ENCODE peak calls at places on chromosomes 7 and 10, in six cellular contexts. V is OCI-LY7, Y is suprapubic skin, P is tibial artery, N is chondrocyte, Q is endothelial cell. Z is an unnamed sample.

GRCh38 chr7:24981544-24981951 is 1.6 kb upstream of the OSBPL3 start:
- DNase-seq in V (peak), Y (peak), P (peak), N (no peak), Q (peak), Z (no peak)

GRCh38 chr10:31697271-31698168 is 231.1 kb downstream of the ARHGAP12 start:
- DNase-seq in V (no peak), Y (peak), P (peak), N (no peak), Q (peak), Z (no peak)

GRCh38 chr10:11345224-11346054 is 266.0 kb downstream of the USP6NL start:
- DNase-seq in V (peak), Y (no peak), P (no peak), N (no peak), Q (peak), Z (no peak)

GRCh38 chr7:50145801-50146338 is 52.8 kb upstream of the ZPBP start:
- DNase-seq in V (peak), Y (no peak), P (no peak), N (no peak), Q (no peak), Z (no peak)

GRCh38 chr10:77505431-77506334 is 131.9 kb downstream of the KCNMA1 start:
- DNase-seq in V (no peak), Y (no peak), P (no peak), N (no peak), Q (no peak), Z (no peak)

GRCh38 chr10:78794736-78795455 is 273.9 kb upstream of the ZMIZ1 start:
- DNase-seq in V (no peak), Y (peak), P (no peak), N (no peak), Q (no peak), Z (no peak)

GRCh38 chr7:6440381-6440780 is 7.4 kb downstream of the DAGLB start:
- DNase-seq in V (no peak), Y (no peak), P (no peak), N (no peak), Q (no peak), Z (no peak)

GRCh38 chr7:130432886-130433285 is 7.9 kb downstream of the CEP41 start:
- DNase-seq in V (no peak), Y (no peak), P (no peak), N (no peak), Q (no peak), Z (no peak)

GRCh38 chr10:127973810-127974311 is 67.0 kb downstream of the PTPRE start:
- DNase-seq in V (no peak), Y (no peak), P (no peak), N (no peak), Q (no peak), Z (no peak)

GRCh38 chr10:62426086-62426485 is 51.9 kb downstream of the ZNF365 start:
- DNase-seq in V (no peak), Y (no peak), P (no peak), N (no peak), Q (no peak), Z (no peak)

GRCh38 chr7:41928781-41929180 is 225.9 kb upstream of the INHBA start:
- DNase-seq in V (no peak), Y (no peak), P (no peak), N (no peak), Q (no peak), Z (no peak)

GRCh38 chr10:93465806-93466675 is 16.1 kb downstream of the MYOF start:
- DNase-seq in V (no peak), Y (peak), P (peak), N (peak), Q (no peak), Z (no peak)

GRCh38 chr7:93715234-93715633 is 140.7 kb upstream of the CALCR start:
- DNase-seq in V (peak), Y (peak), P (peak), N (no peak), Q (peak), Z (peak)

GRCh38 chr7:86963599-86964230 is 95.7 kb downstream of the ELAPOR2 start:
- DNase-seq in V (no peak), Y (no peak), P (no peak), N (no peak), Q (no peak), Z (no peak)

GRCh38 chr10:89129850-89130396 is 77.2 kb downstream of the CH25H start:
- DNase-seq in V (no peak), Y (no peak), P (peak), N (no peak), Q (no peak), Z (no peak)

GRCh38 chr7:141550694-141551079 is 523 bp upstream of the AGK start:
- DNase-seq in V (no peak), Y (no peak), P (no peak), N (no peak), Q (peak), Z (no peak)

DNA sequence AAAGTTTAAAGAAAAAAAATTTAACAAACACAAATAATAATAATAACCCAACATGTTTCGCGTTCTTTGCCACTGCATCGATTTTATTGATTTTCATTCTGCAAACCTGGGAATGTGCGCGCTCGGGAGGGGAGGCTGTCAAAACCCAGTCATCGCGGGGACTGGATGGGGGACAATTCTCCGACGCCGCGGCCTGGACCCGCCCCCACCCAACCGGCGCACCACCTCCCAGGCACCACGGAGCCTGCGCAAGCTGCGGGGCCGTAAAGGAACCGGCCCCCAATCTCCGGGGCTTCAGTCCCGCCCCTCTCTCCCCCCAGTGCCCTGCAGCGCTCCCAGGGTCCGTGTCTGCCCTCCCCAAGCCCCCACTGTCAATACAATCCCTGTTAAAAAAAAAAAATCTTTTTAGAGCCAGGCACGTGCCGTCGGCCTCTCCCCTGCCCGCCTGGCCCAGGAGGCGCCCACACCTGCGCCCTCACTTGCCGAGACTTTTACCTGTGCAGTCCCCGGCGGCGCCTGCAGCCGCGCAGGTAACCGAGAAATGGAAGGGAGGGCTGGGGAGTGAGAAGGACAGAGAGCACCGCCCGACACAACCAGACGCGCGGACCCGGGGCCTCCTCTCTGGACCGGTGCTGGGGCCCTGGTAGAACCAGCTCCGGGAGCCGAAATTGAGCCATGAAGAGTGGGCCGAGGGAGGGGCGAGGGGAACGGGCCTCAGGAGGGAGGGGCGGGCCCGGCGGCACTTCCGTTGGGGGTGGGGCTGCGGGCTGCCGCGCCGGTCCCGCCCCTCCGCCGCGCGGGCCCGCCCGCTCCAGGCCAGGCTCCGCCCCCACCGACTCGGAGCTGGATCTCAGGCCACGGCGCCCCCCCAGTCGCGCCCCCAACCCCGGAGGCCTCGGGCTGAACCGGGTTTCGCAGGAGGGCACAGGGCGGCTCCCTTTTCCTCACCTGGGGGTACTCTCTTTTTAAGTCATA is 7.6 kb upstream of the ZNF503 start:
- DNase-seq in V (peak), Y (peak), P (peak), N (no peak), Q (peak), Z (peak)
- TF ChIP-seq CTCF in V (no peak), Y (peak), P (no peak), N (no peak), Q (no peak), Z (no peak)

GRCh38 chr7:156475179-156475578 is 165.4 kb upstream of the RNF32 start:
- DNase-seq in V (no peak), Y (no peak), P (no peak), N (no peak), Q (no peak), Z (peak)

GRCh38 chr7:156478486-156478885 is 162.1 kb upstream of the RNF32 start:
- DNase-seq in V (no peak), Y (no peak), P (no peak), N (no peak), Q (no peak), Z (peak)

GRCh38 chr7:156475666-156476065 is 164.9 kb upstream of the RNF32 start:
- DNase-seq in V (no peak), Y (no peak), P (no peak), N (no peak), Q (no peak), Z (peak)

GRCh38 chr7:156479596-156479995 is 161.0 kb upstream of the RNF32 start:
- DNase-seq in V (no peak), Y (no peak), P (no peak), N (no peak), Q (no peak), Z (no peak)

GRCh38 chr7:156480671-156481070 is 159.9 kb upstream of the RNF32 start:
- DNase-seq in V (no peak), Y (no peak), P (no peak), N (no peak), Q (no peak), Z (peak)
- TF ChIP-seq CTCF in V (no peak), Y (no peak), P (no peak), N (no peak), Q (no peak), Z (no peak)

GRCh38 chr10:60465801-60466200 is 76.1 kb upstream of the ANK3 start:
- DNase-seq in V (no peak), Y (no peak), P (no peak), N (no peak), Q (no peak), Z (no peak)

GRCh38 chr10:60463726-60464125 is 74.1 kb upstream of the ANK3 start:
- DNase-seq in V (no peak), Y (no peak), P (no peak), N (no peak), Q (no peak), Z (no peak)

GRCh38 chr10:60467202-60467546 is 77.5 kb upstream of the ANK3 start:
- DNase-seq in V (no peak), Y (no peak), P (no peak), N (no peak), Q (no peak), Z (no peak)

GRCh38 chr10:60464659-60465058 is 75.0 kb upstream of the ANK3 start:
- DNase-seq in V (no peak), Y (no peak), P (no peak), N (no peak), Q (no peak), Z (no peak)

DNA sequence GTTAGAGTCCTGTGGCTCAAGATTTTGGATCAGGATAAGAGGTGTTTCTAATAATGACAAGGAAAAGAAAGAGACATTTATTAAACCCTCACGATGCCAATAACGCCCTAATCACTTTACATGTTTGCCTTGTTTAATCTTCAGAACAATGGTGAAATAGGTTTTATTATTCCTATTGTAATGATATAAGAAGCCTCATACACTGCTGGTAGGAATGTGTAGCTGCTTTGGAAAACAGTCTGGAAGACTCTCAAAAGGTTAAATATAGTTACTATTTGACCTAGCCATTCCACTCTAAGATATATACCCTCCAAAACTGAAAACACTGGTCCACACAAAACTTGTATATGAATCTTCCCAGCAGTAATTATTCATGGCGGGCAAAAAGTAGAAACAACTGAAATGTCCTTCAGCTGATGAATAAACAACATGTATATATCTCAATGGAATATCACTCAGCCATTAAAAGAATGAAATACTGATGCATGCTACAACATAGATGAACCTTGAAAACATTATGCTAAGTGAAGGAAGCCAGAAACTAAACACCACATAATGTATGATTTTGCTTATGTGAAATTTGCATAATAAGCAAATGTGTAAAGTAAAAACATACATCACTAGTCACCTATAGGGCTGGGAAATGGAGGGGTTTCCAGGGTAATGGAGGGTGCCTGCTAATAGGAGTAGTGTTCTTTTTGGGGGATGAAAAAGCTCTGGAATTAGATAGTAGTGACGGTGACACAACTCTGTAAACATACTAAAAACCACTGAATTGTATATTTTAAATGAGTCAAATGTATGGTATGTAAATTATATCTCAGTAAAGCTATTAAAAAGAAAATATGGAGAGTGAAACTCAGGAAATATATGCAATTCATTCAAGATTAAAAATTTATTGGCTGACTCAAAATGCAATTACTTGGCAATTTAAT is 76.9 kb upstream of the ANK3 start:
- DNase-seq in V (no peak), Y (no peak), P (no peak), N (no peak), Q (no peak), Z (no peak)
- TF ChIP-seq CTCF in V (no peak), Y (no peak), P (no peak), N (peak), Q (no peak), Z (peak)

GRCh38 chr7:151755131-151755787 is 121.7 kb downstream of the PRKAG2 start:
- DNase-seq in V (no peak), Y (peak), P (no peak), N (peak), Q (no peak), Z (no peak)
- TF ChIP-seq CTCF in V (no peak), Y (no peak), P (peak), N (no peak), Q (no peak), Z (no peak)

GRCh38 chr7:101405474-101406067 is 42.9 kb downstream of the COL26A1 start:
- DNase-seq in V (no peak), Y (no peak), P (no peak), N (no peak), Q (no peak), Z (no peak)

GRCh38 chr7:101410743-101411476 is 48.2 kb downstream of the COL26A1 start:
- DNase-seq in V (peak), Y (no peak), P (no peak), N (no peak), Q (peak), Z (no peak)

GRCh38 chr7:101412976-101413375 is 50.3 kb downstream of the COL26A1 start:
- DNase-seq in V (no peak), Y (no peak), P (no peak), N (no peak), Q (no peak), Z (no peak)

GRCh38 chr7:101411477-101411954 is 48.8 kb downstream of the COL26A1 start:
- DNase-seq in V (no peak), Y (no peak), P (no peak), N (no peak), Q (no peak), Z (no peak)
- TF ChIP-seq CTCF in V (peak), Y (no peak), P (no peak), N (peak), Q (peak), Z (no peak)

DNA sequence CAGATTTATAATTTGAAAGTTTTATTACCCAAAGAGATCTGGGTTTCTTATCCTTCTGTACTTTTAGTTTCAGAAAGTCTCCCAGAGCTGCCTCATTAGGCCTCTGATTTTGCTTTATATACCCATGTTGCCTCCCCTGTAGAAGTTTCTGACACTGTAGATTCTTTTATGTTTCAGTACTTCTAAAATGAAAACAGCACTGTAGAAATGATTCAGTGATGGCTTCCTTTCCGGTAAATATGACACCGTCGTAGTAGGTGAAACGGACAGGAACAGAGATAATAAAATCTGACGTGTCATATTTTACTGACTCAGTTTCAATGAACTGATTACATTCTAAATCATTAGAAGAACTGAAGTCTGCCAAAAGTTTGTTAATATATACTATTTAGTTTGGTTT is 272.7 kb downstream of the TWIST1 start:
- DNase-seq in V (no peak), Y (no peak), P (no peak), N (no peak), Q (no peak), Z (no peak)
- TF ChIP-seq CTCF in V (no peak), Y (no peak), P (no peak), N (no peak), Q (no peak), Z (no peak)

DNA sequence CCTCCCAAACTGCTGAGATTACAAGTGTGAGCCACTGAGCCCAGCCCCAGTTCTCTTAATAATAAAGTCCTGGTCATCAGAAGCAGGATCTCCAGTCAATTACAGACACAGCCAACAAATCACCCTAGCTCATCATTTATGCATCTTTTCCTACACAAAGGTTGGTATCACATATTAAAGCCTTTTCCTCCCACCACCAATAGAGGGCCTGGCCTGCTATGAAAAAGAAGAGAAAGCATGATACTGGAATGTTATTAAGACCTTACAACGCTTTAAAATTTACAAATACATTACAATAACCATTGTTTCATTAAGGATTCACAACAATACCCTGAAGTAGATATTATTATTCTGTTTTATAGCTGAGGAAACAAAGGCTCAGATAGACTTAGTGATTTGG is 25.9 kb downstream of the VAX1 start:
- DNase-seq in V (no peak), Y (no peak), P (no peak), N (no peak), Q (no peak), Z (no peak)
- TF ChIP-seq CTCF in V (peak), Y (no peak), P (no peak), N (peak), Q (peak), Z (peak)